ENCODE peak calls at places on chromosomes 2 and 18, in five cellular contexts. R is EH, I is AG10803, M is head of caudate nucleus, P is T-helper 1 cell. K is an unnamed sample.

GRCh38 chr2:236867441-236868260 is 218.0 kb upstream of the COPS8 start:
- DNase-seq in R (peak; percentile 95), I (peak; percentile 77), M (no peak), P (no peak), K (no peak)

GRCh38 chr2:230778350-230779140 is 65.9 kb downstream of the CAB39 start:
- DNase-seq in R (no peak), I (peak; percentile 50), M (no peak), P (no peak), K (no peak)

GRCh38 chr2:187853413-187853812 is 299.2 kb upstream of the TFPI start:
- DNase-seq in R (no peak), I (no peak), M (no peak), P (no peak), K (no peak)

GRCh38 chr2:239289545-239289944 is 111.3 kb downstream of the HDAC4 start:
- DNase-seq in R (no peak), I (no peak), M (peak; percentile 3), P (peak; percentile 25), K (no peak)

GRCh38 chr2:85744771-85745601 is 8.8 kb upstream of the ATOH8 start:
- DNase-seq in R (peak; percentile 84), I (peak; percentile 99), M (peak; percentile 41), P (no peak), K (peak; percentile 39)

GRCh38 chr18:67636597-67637385 is 120.3 kb upstream of the DSEL start:
- DNase-seq in R (no peak), I (no peak), M (no peak), P (no peak), K (no peak)

GRCh38 chr18:62106271-62106670 is 80.6 kb downstream of the PIGN start:
- DNase-seq in R (no peak), I (no peak), M (no peak), P (no peak), K (no peak)

GRCh38 chr2:171227066-171227782 is 66.5 kb upstream of the TLK1 start:
- DNase-seq in R (peak; percentile 38), I (peak; percentile 9), M (no peak), P (no peak), K (peak; percentile 23)

GRCh38 chr2:59000796-59001195 is 759.7 kb upstream of the FANCL start:
- DNase-seq in R (peak; percentile 67), I (no peak), M (no peak), P (no peak), K (no peak)

GRCh38 chr18:62768172-62768943 is 53.0 kb downstream of the PHLPP1 start:
- DNase-seq in R (no peak), I (no peak), M (no peak), P (no peak), K (no peak)

GRCh38 chr18:45399643-45400042 is 215.6 kb upstream of the SLC14A2 start:
- DNase-seq in R (no peak), I (no peak), M (no peak), P (no peak), K (no peak)

GRCh38 chr2:75500633-75501032 is 60.1 kb downstream of the EVA1A start:
- DNase-seq in R (peak; percentile 72), I (peak; percentile 38), M (no peak), P (no peak), K (peak; percentile 51)

GRCh38 chr2:11802782-11803191 is 56.4 kb downstream of the LPIN1 start:
- DNase-seq in R (peak; percentile 70), I (peak; percentile 77), M (peak; percentile 75), P (no peak), K (no peak)

GRCh38 chr18:22977847-22978701 is 44.9 kb downstream of the RBBP8 start:
- DNase-seq in R (peak; percentile 84), I (peak; percentile 77), M (no peak), P (peak; percentile 70), K (peak; percentile 78)

GRCh38 chr2:28360066-28360741 is 32.5 kb upstream of the FOSL2 start:
- DNase-seq in R (no peak), I (no peak), M (no peak), P (no peak), K (no peak)

GRCh38 chr2:73995810-73996209 is 11.1 kb downstream of the TET3 start:
- DNase-seq in R (no peak), I (no peak), M (no peak), P (no peak), K (no peak)

GRCh38 chr18:48152549-48152948 is 222.1 kb upstream of the SMAD2 start:
- DNase-seq in R (peak; percentile 11), I (peak; percentile 23), M (no peak), P (no peak), K (peak; percentile 17)

GRCh38 chr2:134433934-134434333 is 180.1 kb downstream of the MGAT5 start:
- DNase-seq in R (no peak), I (no peak), M (peak; percentile 42), P (no peak), K (no peak)

GRCh38 chr2:199024224-199024623 is 433.5 kb downstream of the SATB2 start:
- DNase-seq in R (no peak), I (no peak), M (no peak), P (no peak), K (no peak)

GRCh38 chr18:13831864-13832508 is 8.0 kb downstream of the MC5R start:
- DNase-seq in R (no peak), I (no peak), M (no peak), P (no peak), K (no peak)

GRCh38 chr2:160261731-160262130 is 61.7 kb upstream of the ITGB6 start:
- DNase-seq in R (no peak), I (peak; percentile 39), M (no peak), P (no peak), K (no peak)

GRCh38 chr2:120108049-120108448 is 95.2 kb downstream of the EPB41L5 start:
- DNase-seq in R (peak; percentile 79), I (peak; percentile 56), M (no peak), P (no peak), K (peak; percentile 45)

GRCh38 chr2:119062652-119063051 is 95.9 kb downstream of the C1QL2 start:
- DNase-seq in R (no peak), I (no peak), M (no peak), P (no peak), K (no peak)

GRCh38 chr18:36660311-36660710 is 168.5 kb downstream of the TPGS2 start:
- DNase-seq in R (no peak), I (no peak), M (no peak), P (no peak), K (no peak)

GRCh38 chr2:102082591-102083586 is 59.7 kb upstream of the IL1R1 start:
- DNase-seq in R (peak; percentile 80), I (peak; percentile 86), M (no peak), P (peak; percentile 83), K (peak; percentile 51)

GRCh38 chr18:57210101-57210661 is 63.3 kb downstream of the BOD1L2 start:
- DNase-seq in R (peak; percentile 81), I (peak; percentile 72), M (peak; percentile 64), P (no peak), K (peak; percentile 83)

GRCh38 chr2:44245068-44245861 is 30.0 kb upstream of the SLC3A1 start:
- DNase-seq in R (peak; percentile 35), I (no peak), M (no peak), P (no peak), K (peak; percentile 44)

GRCh38 chr18:79123948-79124347 is 54.8 kb downstream of the ATP9B start:
- DNase-seq in R (peak; percentile 64), I (no peak), M (no peak), P (no peak), K (peak; percentile 10)

GRCh38 chr2:181743723-181744031 is 63.4 kb upstream of the NEUROD1 start:
- DNase-seq in R (no peak), I (no peak), M (no peak), P (no peak), K (no peak)

GRCh38 chr2:28643911-28644334 is 107.7 kb upstream of the PPP1CB start:
- DNase-seq in R (peak; percentile 85), I (peak; percentile 85), M (no peak), P (no peak), K (peak; percentile 87)

GRCh38 chr18:21000667-21001066 is 110.9 kb downstream of the ROCK1 start:
- DNase-seq in R (peak; percentile 54), I (peak; percentile 37), M (no peak), P (no peak), K (peak; percentile 28)

K was measured in HFFc6.